ENCODE peak calls at places on chromosomes 6 and 20, in six cellular contexts. W is mammary epithelial cell, U is HepG2, L is GM23338, T is HCT116, D is H9. J is an unnamed sample.

GRCh38 chr6:122052501-122052900 is 347.0 kb upstream of the HSF2 start:
- DNase-seq in L (no peak), U (no peak), W (no peak), T (no peak), D (no peak), J (no peak)

GRCh38 chr6:24936641-24937317 is 1.0 kb upstream of the RIPOR2 start:
- DNase-seq in D (no peak), W (peak; percentile 34), L (no peak), U (no peak), T (no peak), J (no peak)

GRCh38 chr6:45661667-45662066 is 283.9 kb upstream of the SUPT3H start:
- DNase-seq in U (no peak), T (no peak), W (no peak), D (no peak), L (no peak), J (no peak)

GRCh38 chr6:154500769-154501171 is 9.7 kb downstream of the CNKSR3 start:
- DNase-seq in L (peak; percentile 72), W (no peak), T (no peak), U (peak; percentile 66), D (no peak), J (no peak)

GRCh38 chr6:152293404-152293803 is 343.8 kb downstream of the SYNE1 start:
- DNase-seq in T (no peak), D (no peak), L (no peak), W (no peak), U (no peak), J (no peak)

GRCh38 chr6:169982461-169983386 is 231.3 kb downstream of the ERMARD start:
- DNase-seq in W (no peak), L (no peak), D (peak; percentile 39), U (no peak), T (no peak), J (no peak)

GRCh38 chr20:25315418-25316210 is 67.7 kb downstream of the PYGB start:
- DNase-seq in T (no peak), D (no peak), W (peak; percentile 54), U (no peak), L (no peak), J (no peak)

GRCh38 chr6:48486876-48487275 is 375.9 kb upstream of the PTCHD4 start:
- DNase-seq in U (no peak), L (no peak), T (no peak), D (no peak), W (no peak), J (no peak)

GRCh38 chr6:44868335-44868668 is 459.8 kb upstream of the RUNX2 start:
- DNase-seq in L (no peak), U (no peak), D (no peak), W (no peak), T (no peak), J (no peak)

GRCh38 chr20:5135363-5136012 is 8.7 kb downstream of the CDS2 start:
- DNase-seq in L (no peak), D (no peak), W (no peak), U (no peak), T (no peak), J (no peak)
- H4K20me1 ChIP-seq in L (no peaks in the 10 kb centered on the region), D (peaks cover 6% of the 10 kb centered on the region), W (no peaks in the 10 kb centered on the region), U (peaks cover 7% of the 10 kb centered on the region), T (no peaks in the 10 kb centered on the region), J (peaks cover 5% of the 10 kb centered on the region)

GRCh38 chr20:32292548-32292947 is 15.1 kb downstream of the KIF3B start:
- DNase-seq in U (no peak), W (no peak), D (no peak), L (no peak), T (no peak), J (no peak)
- H3K79me2 ChIP-seq in U (peaks cover 32% of the 10 kb centered on the region), W (peaks cover 35% of the 10 kb centered on the region), D (no peaks in the 10 kb centered on the region), L (peaks cover 27% of the 10 kb centered on the region), T (peaks cover 14% of the 10 kb centered on the region), J (peaks cover 14% of the 10 kb centered on the region)

GRCh38 chr6:53451165-53451564 is 93.7 kb downstream of the GCLC start:
- DNase-seq in L (no peak), W (no peak), D (no peak), T (no peak), U (peak; percentile 15), J (no peak)
- H4K20me1 ChIP-seq in L (no peaks in the 10 kb centered on the region), W (no peaks in the 10 kb centered on the region), D (no peaks in the 10 kb centered on the region), T (no peaks in the 10 kb centered on the region), U (no peaks in the 10 kb centered on the region), J (no peaks in the 10 kb centered on the region)

DNA sequence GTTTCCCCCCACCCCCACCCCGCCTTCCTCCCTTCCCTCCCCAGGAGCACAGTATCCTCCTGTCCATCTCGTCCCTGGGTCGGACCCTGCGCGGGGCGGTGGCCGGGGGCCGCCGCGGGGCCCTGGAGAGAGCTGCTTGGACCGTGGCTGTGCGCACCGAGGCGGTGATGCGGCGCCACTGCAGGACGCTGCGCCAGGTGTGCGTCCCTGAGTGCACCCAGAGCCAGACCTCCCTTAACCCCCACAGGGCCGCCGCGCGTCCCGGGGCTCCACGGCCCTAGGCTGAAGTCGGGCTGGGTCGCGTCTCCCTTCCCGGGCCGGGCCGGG is 2.2 kb downstream of the C20orf204 start:
- DNase-seq in L (peak; percentile 40), U (no peak), T (peak; percentile 13), W (no peak), D (peak; percentile 51), J (no peak)
- H3K79me2 ChIP-seq in L (no peaks in the 10 kb centered on the region), U (peaks cover 18% of the 10 kb centered on the region), T (no peaks in the 10 kb centered on the region), W (no peaks in the 10 kb centered on the region), D (no peaks in the 10 kb centered on the region), J (no peaks in the 10 kb centered on the region)

DNA sequence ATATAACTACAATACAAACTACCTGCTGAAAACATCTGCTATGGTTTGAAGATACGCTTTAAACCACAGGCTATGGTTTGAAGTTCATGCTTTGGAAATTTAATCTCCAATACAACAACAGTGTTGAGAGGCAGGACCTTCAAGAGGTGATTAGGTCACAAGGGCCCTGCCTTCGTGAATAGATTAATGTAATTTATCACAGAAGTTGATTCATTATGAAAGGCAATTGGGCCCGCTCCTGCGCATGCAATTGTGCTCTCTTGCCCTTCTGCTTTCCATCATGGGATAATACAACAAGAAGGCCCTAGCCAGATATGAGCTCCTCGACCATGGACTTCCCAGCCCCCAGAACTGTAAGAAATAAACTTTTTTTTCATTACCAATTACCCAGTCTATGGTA is 21.2 kb downstream of the REPS1 start:
- DNase-seq in T (no peak), U (no peak), L (no peak), W (no peak), D (no peak), J (no peak)
- H4K20me1 ChIP-seq in T (peaks cover 9% of the 10 kb centered on the region), U (no peaks in the 10 kb centered on the region), L (peaks cover 9% of the 10 kb centered on the region), W (no peaks in the 10 kb centered on the region), D (no peaks in the 10 kb centered on the region), J (no peaks in the 10 kb centered on the region)

DNA sequence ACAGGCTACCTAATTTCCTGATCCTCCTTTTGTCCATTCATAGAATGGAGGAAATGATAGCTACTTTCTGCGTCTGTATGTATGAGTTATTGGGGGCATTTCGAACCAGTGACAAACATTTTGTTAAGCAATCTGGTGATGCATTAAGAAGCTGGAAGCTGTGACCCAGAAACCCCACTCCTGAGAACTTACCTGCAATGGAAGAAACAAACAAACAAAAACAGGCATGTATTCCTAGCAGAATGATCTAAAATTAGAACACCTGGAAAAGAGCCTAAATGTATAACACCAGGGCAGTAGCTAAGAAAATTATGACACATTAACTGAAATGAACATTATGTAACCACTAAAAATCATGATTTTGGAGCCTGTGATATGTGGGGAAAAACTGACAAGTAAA is 33.4 kb upstream of the PRND start:
- DNase-seq in U (no peak), T (no peak), D (no peak), W (no peak), L (no peak), J (no peak)
- H3K79me2 ChIP-seq in U (peaks cover 52% of the 10 kb centered on the region), T (peaks cover 63% of the 10 kb centered on the region), D (peaks cover 2% of the 10 kb centered on the region), W (peaks cover 70% of the 10 kb centered on the region), L (peaks cover 16% of the 10 kb centered on the region), J (peaks cover 67% of the 10 kb centered on the region)

GRCh38 chr20:21396045-21396893 is 1.1 kb downstream of the NKX2-4 start:
- DNase-seq in T (no peak), D (no peak), U (no peak), L (peak; percentile 66), W (peak; percentile 25), J (no peak)

GRCh38 chr20:21396921-21397340 is 395 bp downstream of the NKX2-4 start:
- DNase-seq in U (no peak), D (peak; percentile 46), L (peak; percentile 53), T (no peak), W (no peak), J (no peak)

GRCh38 chr20:21398505-21399057 is 1.3 kb upstream of the NKX2-4 start:
- DNase-seq in D (no peak), L (no peak), U (no peak), W (no peak), T (no peak), J (no peak)

GRCh38 chr20:21398109-21398480 is 769 bp upstream of the NKX2-4 start:
- DNase-seq in W (no peak), L (no peak), T (no peak), U (no peak), D (no peak), J (no peak)

DNA sequence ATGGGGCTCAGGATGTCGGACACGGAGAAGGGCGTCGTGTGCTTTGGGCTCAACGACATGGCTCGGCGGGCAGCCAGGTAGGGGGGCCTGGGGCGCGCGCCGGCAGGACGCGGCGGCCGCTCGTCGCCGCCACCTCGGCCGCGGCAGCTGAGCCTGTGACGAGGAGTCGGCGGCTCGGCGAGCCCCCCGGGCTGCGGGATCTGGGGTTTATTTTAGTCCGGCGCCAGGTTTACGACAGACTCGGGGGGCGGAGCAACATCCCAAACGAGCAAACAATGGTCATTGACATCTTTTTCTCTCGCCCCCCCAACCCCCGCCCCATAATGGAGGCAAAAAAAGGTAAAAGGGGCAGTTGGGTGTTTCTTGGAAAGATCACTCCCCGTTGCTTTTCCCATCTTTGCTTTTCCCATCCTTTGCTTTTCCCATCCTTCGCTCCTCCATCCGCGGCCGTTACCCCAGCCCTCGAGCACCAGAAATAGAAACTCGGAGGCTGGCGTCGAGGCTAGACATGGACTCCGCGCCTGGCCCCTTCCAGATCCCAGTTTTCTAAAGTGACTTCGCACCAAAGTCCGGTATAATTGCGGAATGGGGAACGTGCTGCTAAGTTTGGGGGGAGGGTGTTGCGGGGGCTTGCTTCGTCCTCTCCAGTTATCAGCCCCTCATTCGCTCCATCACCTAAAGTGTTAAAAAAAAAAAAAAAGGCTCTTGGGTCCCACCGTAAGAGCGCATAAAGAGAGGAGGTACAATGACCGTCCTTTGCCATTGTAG is at the start of gene NKX2-4:
- DNase-seq in T (no peak), L (peak; percentile 67), D (peak; percentile 47), U (no peak), W (no peak), J (no peak)
- H4K20me1 ChIP-seq in T (no peaks in the 10 kb centered on the region), L (peaks cover 11% of the 10 kb centered on the region), D (no peaks in the 10 kb centered on the region), U (no peaks in the 10 kb centered on the region), W (peaks cover 6% of the 10 kb centered on the region), J (no peaks in the 10 kb centered on the region)